ENCODE peak calls at places on chromosomes 3 and 15, in nine cellular contexts. A, C, H, V, T, O, W, B and N are unnamed samples.

GRCh38 chr3:138213373-138214085 is 26.4 kb downstream of the ARMC8 start:
- DNase-seq in A (no peak), B (no peak), O (no peak), T (no peak), W (no peak), H (no peak), V (no peak), C (no peak), N (no peak)

GRCh38 chr15:74443100-74443909 is 9.5 kb upstream of the SEMA7A start:
- DNase-seq in H (no peak), O (no peak), C (no peak), B (no peak), V (no peak), T (no peak), W (no peak), A (no peak), N (no peak)

GRCh38 chr3:194287977-194288706 is 63.0 kb downstream of the CPN2 start:
- DNase-seq in W (no peak), A (no peak), T (no peak), O (no peak), V (no peak), H (no peak), B (no peak), C (no peak), N (no peak)

GRCh38 chr15:43905755-43906154 is 79.0 kb downstream of the WDR76 start:
- DNase-seq in B (no peak), H (no peak), T (no peak), V (no peak), A (no peak), O (no peak), C (no peak), W (no peak), N (no peak)

GRCh38 chr3:37531071-37531720 is 330.5 kb upstream of the CTDSPL start:
- DNase-seq in O (no peak), T (no peak), V (no peak), W (no peak), C (no peak), H (no peak), B (no peak), A (no peak), N (no peak)

GRCh38 chr3:146093928-146094327 is 67.1 kb downstream of the PLOD2 start:
- DNase-seq in A (no peak), V (no peak), T (no peak), O (no peak), C (no peak), B (no peak), W (no peak), H (no peak), N (no peak)

GRCh38 chr3:73674280-73674679 is 49.5 kb upstream of the PDZRN3 start:
- DNase-seq in V (no peak), A (peak; percentile 53), T (no peak), B (no peak), H (no peak), C (no peak), O (no peak), W (no peak), N (no peak)

GRCh38 chr3:71211083-71211482 is 372.4 kb downstream of the FOXP1 start:
- DNase-seq in A (peak; percentile 24), H (no peak), V (no peak), T (no peak), B (no peak), C (no peak), O (no peak), W (no peak), N (no peak)

GRCh38 chr15:43881944-43882343 is 55.1 kb downstream of the WDR76 start:
- DNase-seq in W (peak; percentile 26), A (no peak), H (no peak), V (no peak), C (no peak), T (peak; percentile 9), O (no peak), B (no peak), N (no peak)

GRCh38 chr15:100779331-100780207 is 100.1 kb upstream of the ALDH1A3 start:
- DNase-seq in A (no peak), O (no peak), H (no peak), T (no peak), B (no peak), C (no peak), V (no peak), W (no peak), N (no peak)

GRCh38 chr3:14124223-14124614 is 451 bp downstream of the CHCHD4 start:
- DNase-seq in T (no peak), O (no peak), H (peak; percentile 70), B (peak; percentile 29), C (peak; percentile 82), A (peak; percentile 59), V (peak; percentile 46), W (peak; percentile 68), N (no peak)